ENCODE peak calls at places on chromosomes 1 and 21, in eight cellular contexts. H is foreskin fibroblast, T is mucosa of descending colon, N is tibial nerve, D is GM10248, X is IMR-90, Y is lung, L is hepatocyte. G is an unnamed sample.
A peak's percentile ranks its signal among the peaks of the same experiment; 100 is the strongest.

GRCh38 chr21:26098758-26099157 is 71.8 kb downstream of the APP start:
- DNase-seq in H (no peak), T (no peak), N (no peak), D (no peak), X (peak; percentile 26), Y (no peak), L (no peak), G (no peak)

GRCh38 chr1:241640867-241641542 is 836 bp upstream of the CHML start:
- DNase-seq in H (no peak), T (peak; percentile 45), N (no peak), D (no peak), X (no peak), Y (no peak), L (peak; percentile 65), G (no peak)

GRCh38 chr21:32562426-32562825 is 22.9 kb downstream of the TCP10L start:
- DNase-seq in H (peak; percentile 74), T (no peak), N (no peak), D (no peak), X (peak; percentile 83), Y (no peak), L (peak; percentile 55), G (no peak)

GRCh38 chr1:87392241-87393192 is 63.8 kb downstream of the LMO4 start:
- DNase-seq in H (peak; percentile 51), T (no peak), N (no peak), D (no peak), X (peak; percentile 68), Y (no peak), L (peak; percentile 38), G (no peak)

GRCh38 chr1:169572184-169572583 is 14.1 kb downstream of the F5 start:
- DNase-seq in H (no peak), T (no peak), N (no peak), D (no peak), X (peak; percentile 2), Y (no peak), L (peak; percentile 65), G (no peak)

GRCh38 chr1:170370087-170370486 is 161.9 kb upstream of the GORAB start:
- DNase-seq in H (no peak), T (no peak), N (no peak), D (no peak), X (no peak), Y (no peak), L (no peak), G (no peak)

GRCh38 chr1:116066868-116067563 is 44.2 kb upstream of the MAB21L3 start:
- DNase-seq in H (peak; percentile 76), T (no peak), N (no peak), D (no peak), X (peak; percentile 51), Y (no peak), L (no peak), G (no peak)

GRCh38 chr1:26538480-26539412 is 9.2 kb downstream of the RPS6KA1 start:
- DNase-seq in H (no peak), T (no peak), N (no peak), D (peak; percentile 60), X (peak; percentile 26), Y (peak; percentile 54), L (no peak), G (no peak)

GRCh38 chr1:212107481-212107880 is 71.9 kb downstream of the DTL start:
- DNase-seq in H (no peak), T (no peak), N (no peak), D (no peak), X (no peak), Y (no peak), L (no peak), G (no peak)

GRCh38 chr1:232059726-232060360 is 433.3 kb downstream of the DISC1 start:
- DNase-seq in H (no peak), T (peak; percentile 21), N (no peak), D (no peak), X (no peak), Y (no peak), L (peak; percentile 20), G (no peak)

GRCh38 chr1:162233937-162234336 is 142.7 kb downstream of the SPATA46 start:
- DNase-seq in H (no peak), T (no peak), N (no peak), D (no peak), X (no peak), Y (no peak), L (no peak), G (no peak)

GRCh38 chr21:45574081-45574501 is 31.9 kb upstream of the SLC19A1 start:
- DNase-seq in H (no peak), T (no peak), N (peak; percentile 11), D (no peak), X (no peak), Y (no peak), L (no peak), G (no peak)

GRCh38 chr1:47785561-47786271 is 211.5 kb downstream of the TRABD2B start:
- DNase-seq in H (no peak), T (no peak), N (no peak), D (no peak), X (no peak), Y (no peak), L (peak; percentile 24), G (no peak)

GRCh38 chr1:29810121-29811120 is 574.1 kb downstream of the PTPRU start:
- DNase-seq in H (no peak), T (no peak), N (no peak), D (no peak), X (no peak), Y (no peak), L (no peak), G (no peak)

GRCh38 chr1:117610036-117610435 is 4.2 kb downstream of the TENT5C start:
- DNase-seq in H (no peak), T (no peak), N (no peak), D (no peak), X (no peak), Y (no peak), L (no peak), G (no peak)

DNA sequence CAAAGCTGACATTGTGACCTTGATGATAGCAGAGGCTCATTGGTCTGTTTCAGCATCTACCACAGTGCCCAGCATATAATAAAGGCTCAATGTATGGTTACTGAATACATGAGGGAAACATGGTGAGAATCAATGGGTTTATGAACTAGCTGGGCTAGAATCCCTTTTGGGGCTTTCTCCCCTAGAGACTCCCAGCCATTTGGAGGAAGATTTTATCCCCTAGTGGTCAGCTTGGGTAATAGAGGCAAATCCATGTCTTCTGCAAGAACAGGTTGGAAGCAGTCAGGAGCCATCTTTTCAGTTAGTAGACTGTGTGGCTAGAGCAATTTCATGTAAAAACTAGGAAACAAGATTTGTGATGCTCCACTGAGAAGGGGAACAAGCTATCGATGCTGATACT is 15.8 kb upstream of the REG4 start:
- DNase-seq in H (no peak), T (no peak), N (no peak), D (no peak), X (no peak), Y (peak; percentile 11), L (no peak), G (no peak)
- TF ChIP-seq CTCF in H (peak; percentile 22), T (no peak), N (no peak), D (no peak), X (no peak), Y (no peak), L (no peak), G (peak; percentile 67)

GRCh38 chr1:164928223-164928814 is 369.3 kb downstream of the PBX1 start:
- DNase-seq in H (no peak), T (no peak), N (no peak), D (no peak), X (no peak), Y (no peak), L (no peak), G (no peak)

GRCh38 chr1:164932580-164932979 is 373.6 kb downstream of the PBX1 start:
- DNase-seq in H (no peak), T (no peak), N (no peak), D (no peak), X (no peak), Y (no peak), L (no peak), G (no peak)

GRCh38 chr1:164930833-164931232 is 371.8 kb downstream of the PBX1 start:
- DNase-seq in H (no peak), T (no peak), N (no peak), D (no peak), X (no peak), Y (no peak), L (no peak), G (no peak)

GRCh38 chr1:164930241-164930640 is 371.3 kb downstream of the PBX1 start:
- DNase-seq in H (no peak), T (no peak), N (no peak), D (no peak), X (no peak), Y (no peak), L (no peak), G (no peak)
- TF ChIP-seq CTCF in H (no peak), T (no peak), N (no peak), D (no peak), X (no peak), Y (no peak), L (no peak), G (no peak)

GRCh38 chr1:210330279-210330866 is 1.7 kb downstream of the HHAT start:
- DNase-seq in H (no peak), T (no peak), N (no peak), D (no peak), X (peak; percentile 10), Y (no peak), L (peak; percentile 13), G (no peak)

GRCh38 chr1:210325026-210325670 is 3.6 kb upstream of the HHAT start:
- DNase-seq in H (no peak), T (no peak), N (no peak), D (no peak), X (no peak), Y (no peak), L (no peak), G (no peak)

GRCh38 chr1:210332233-210332632 is 3.5 kb downstream of the HHAT start:
- DNase-seq in H (no peak), T (no peak), N (no peak), D (no peak), X (no peak), Y (no peak), L (no peak), G (no peak)

GRCh38 chr1:210328032-210328745 is 513 bp upstream of the HHAT start:
- DNase-seq in H (no peak), T (no peak), N (no peak), D (no peak), X (no peak), Y (no peak), L (no peak), G (no peak)

DNA sequence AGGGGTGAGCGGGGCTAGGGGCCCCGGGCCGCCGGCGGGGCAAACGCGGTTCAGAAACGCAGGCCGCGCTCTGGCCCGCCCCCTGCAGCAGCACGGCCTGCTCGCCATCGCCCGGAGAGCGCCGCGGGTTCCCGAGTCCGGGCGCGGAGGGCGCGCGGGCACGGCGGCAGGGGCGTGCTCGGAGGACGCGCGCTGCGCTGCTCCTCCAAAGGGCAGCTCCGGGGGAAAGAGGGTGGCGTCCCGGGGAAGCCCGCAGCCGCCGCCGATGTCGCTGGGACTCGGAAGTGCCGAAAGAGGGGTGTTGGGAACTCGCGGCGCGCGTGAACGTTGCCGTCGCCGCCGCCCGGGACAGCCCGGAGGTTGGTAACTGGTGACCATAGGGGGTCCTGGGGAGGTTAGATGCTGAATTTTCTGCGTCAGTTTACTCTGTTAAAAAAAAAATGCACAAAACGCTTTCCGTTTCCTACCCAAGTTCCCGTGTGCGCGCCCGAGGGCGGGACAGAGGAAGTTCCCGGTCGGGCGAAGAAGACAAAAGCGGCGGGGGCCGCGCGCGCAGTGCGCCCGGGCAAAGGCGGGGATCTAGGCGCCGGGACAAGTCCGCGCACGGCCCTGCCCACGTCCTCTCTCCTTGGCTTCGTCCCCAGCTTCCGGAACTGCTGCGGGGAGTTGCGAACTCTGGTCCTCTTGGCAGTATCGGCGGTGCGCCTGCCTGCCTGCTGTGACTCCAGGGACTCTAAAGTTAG is at the start of gene HHAT:
- DNase-seq in H (peak; percentile 82), T (peak; percentile 91), N (peak; percentile 34), D (peak; percentile 79), X (peak; percentile 67), Y (peak; percentile 88), L (peak; percentile 88), G (no peak)
- TF ChIP-seq CTCF in H (no peak), T (no peak), N (no peak), D (no peak), X (no peak), Y (no peak), L (no peak), G (no peak)

GRCh38 chr1:8814870-8815269 is 2.6 kb downstream of the RERE start:
- DNase-seq in H (no peak), T (no peak), N (no peak), D (no peak), X (no peak), Y (no peak), L (peak; percentile 43), G (no peak)
- TF ChIP-seq CTCF in H (no peak), T (no peak), N (no peak), D (peak; percentile 14), X (no peak), Y (no peak), L (peak; percentile 30), G (no peak)

G was measured in GM12864.